ENCODE peak calls at places on chromosomes 11 and 22, in five cellular contexts. I, G, X, M and T are unnamed samples. For H3K4me1, the result is how much of the 10 kb centered on the place peaks cover.

GRCh38 chr11:1776944-1777715 is 13.4 kb upstream of the CTSD start:
- DNase-seq in I (no peak), G (no peak), X (no peak), M (no peak), T (no peak)

GRCh38 chr11:28629235-28629634 is 521.0 kb downstream of the METTL15 start:
- DNase-seq in I (no peak), G (no peak), X (no peak), M (no peak), T (no peak)

GRCh38 chr11:19073454-19074415 is 13.2 kb upstream of the MRGPRX2 start:
- DNase-seq in I (no peak), G (no peak), X (no peak), M (no peak), T (peak)

GRCh38 chr11:33033493-33033892 is 5.9 kb upstream of the TCP11L1 start:
- DNase-seq in I (no peak), G (no peak), X (no peak), M (no peak), T (no peak)

GRCh38 chr11:69443968-69444364 is 37.5 kb upstream of the LINC01488 start:
- DNase-seq in I (no peak), G (no peak), X (no peak), M (no peak), T (no peak)

GRCh38 chr11:6703247-6704063 is 20.3 kb upstream of the MRPL17 start:
- DNase-seq in I (peak), G (no peak), X (peak), M (no peak), T (peak)

GRCh38 chr11:131449391-131450019 is 79.1 kb downstream of the NTM start:
- DNase-seq in I (no peak), G (no peak), X (no peak), M (no peak), T (no peak)

GRCh38 chr11:134139873-134140331 is 71.0 kb downstream of the JAM3 start:
- DNase-seq in I (peak), G (peak), X (peak), M (peak), T (peak)

GRCh38 chr11:64361659-64362058 is 2.7 kb downstream of the RPS6KA4 start:
- DNase-seq in I (no peak), G (no peak), X (no peak), M (no peak), T (no peak)

GRCh38 chr11:73463359-73463758 is 87.2 kb downstream of the RELT start:
- DNase-seq in I (peak), G (no peak), X (no peak), M (no peak), T (no peak)

GRCh38 chr22:21736084-21736642 is 569 bp upstream of the YPEL1 start:
- DNase-seq in I (no peak), G (no peak), X (no peak), M (no peak), T (no peak)

GRCh38 chr11:126307706-126308105 is 3.8 kb downstream of the DCPS start:
- DNase-seq in I (peak), G (peak), X (peak), M (no peak), T (peak)

DNA sequence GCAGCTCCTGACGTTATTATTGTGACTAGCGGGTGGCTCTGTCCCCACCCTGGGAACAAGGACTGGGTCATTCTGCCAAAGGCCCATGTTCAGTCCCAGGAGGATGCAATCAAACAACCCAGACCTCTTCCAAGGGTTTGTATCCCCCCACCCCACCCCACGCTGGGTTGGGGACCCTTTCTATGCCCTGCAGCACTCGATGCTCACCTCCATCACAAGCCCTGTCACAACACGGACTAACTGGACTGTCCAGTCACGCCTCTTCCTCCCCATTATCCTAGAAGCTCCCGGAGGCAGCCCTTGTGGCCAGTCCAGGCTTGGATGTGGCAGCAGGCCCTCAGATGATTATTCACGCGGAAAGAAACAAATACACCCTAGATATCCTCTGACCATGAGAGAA is 3.7 kb downstream of the SHANK2 start:
- DNase-seq in I (no peak), G (no peak), X (no peak), M (no peak), T (no peak)
- H3K4me1 ChIP-seq in I (under half), G (under half), X (half or more), M (under half), T (half or more)

GRCh38 chr11:93526691-93527583 is 16.3 kb downstream of the SMCO4 start:
- DNase-seq in I (no peak), G (no peak), X (peak), M (no peak), T (no peak)

GRCh38 chr11:93526058-93526633 is 17.0 kb downstream of the SMCO4 start:
- DNase-seq in I (no peak), G (no peak), X (no peak), M (no peak), T (no peak)

GRCh38 chr11:93524868-93525267 is 18.3 kb downstream of the SMCO4 start:
- DNase-seq in I (no peak), G (no peak), X (no peak), M (no peak), T (no peak)

GRCh38 chr11:93524173-93524536 is 19.0 kb downstream of the SMCO4 start:
- DNase-seq in I (no peak), G (no peak), X (no peak), M (no peak), T (no peak)

GRCh38 chr11:93525601-93526000 is 17.6 kb downstream of the SMCO4 start:
- DNase-seq in I (no peak), G (no peak), X (no peak), M (no peak), T (no peak)
- TF ChIP-seq JUNB in I (no peak), G (no peak), X (no peak), M (peak), T (no peak)

GRCh38 chr11:57644748-57645715 is 4.7 kb downstream of the YPEL4 start:
- DNase-seq in I (peak), G (peak), X (peak), M (no peak), T (peak)
- H3K4me1 ChIP-seq in I (under half), G (under half), X (under half), M (under half), T (half or more)

GRCh38 chr11:105573091-105573490 is 36.8 kb upstream of the GRIA4 start:
- DNase-seq in I (no peak), G (no peak), X (no peak), M (no peak), T (no peak)

GRCh38 chr11:105582497-105582896 is 27.4 kb upstream of the GRIA4 start:
- DNase-seq in I (no peak), G (no peak), X (no peak), M (no peak), T (no peak)

GRCh38 chr11:105579111-105579510 is 30.8 kb upstream of the GRIA4 start:
- DNase-seq in I (no peak), G (no peak), X (no peak), M (no peak), T (no peak)

DNA sequence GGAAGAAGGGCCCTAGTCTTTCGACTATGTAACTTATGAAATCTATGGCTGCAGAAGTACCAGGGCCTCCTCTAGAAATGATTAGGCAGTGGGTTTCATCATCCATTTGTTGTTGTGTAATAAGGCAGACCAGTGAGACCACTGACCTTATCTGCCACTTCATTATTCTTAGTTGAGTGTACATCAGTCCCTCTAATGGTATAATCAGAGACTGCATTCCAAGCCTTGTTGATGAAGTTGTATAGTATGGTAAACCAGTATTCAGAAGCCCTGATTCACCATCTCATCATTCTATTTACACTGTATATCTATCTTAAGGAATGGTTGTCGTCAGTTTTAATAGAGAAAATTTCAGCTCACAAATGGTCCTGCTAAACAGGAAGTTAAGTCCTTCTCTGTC is 32.2 kb upstream of the GRIA4 start:
- DNase-seq in I (no peak), G (no peak), X (no peak), M (no peak), T (no peak)
- TF ChIP-seq JUNB in I (no peak), G (no peak), X (no peak), M (no peak), T (no peak)

GRCh38 chr11:86249307-86250098 is 5.0 kb downstream of the EED start:
- DNase-seq in I (no peak), G (no peak), X (no peak), M (no peak), T (no peak)
- H3K4me1 ChIP-seq in I (under half), G (under half), X (under half), M (under half), T (under half)

GRCh38 chr11:16612801-16613400 is 125.5 kb upstream of the C11orf58 start:
- DNase-seq in I (no peak), G (no peak), X (no peak), M (no peak), T (peak)
- TF ChIP-seq JUNB in I (no peak), G (no peak), X (no peak), M (no peak), T (no peak)

GRCh38 chr22:50297510-50298265 is 9.8 kb downstream of the PLXNB2 start:
- DNase-seq in I (no peak), G (no peak), X (no peak), M (no peak), T (no peak)

GRCh38 chr22:50294319-50294656 is 13.2 kb downstream of the PLXNB2 start:
- DNase-seq in I (no peak), G (no peak), X (no peak), M (no peak), T (no peak)

GRCh38 chr22:50298937-50299656 is 8.3 kb downstream of the PLXNB2 start:
- DNase-seq in I (no peak), G (peak), X (no peak), M (no peak), T (peak)

GRCh38 chr22:50298266-50298637 is 9.2 kb downstream of the PLXNB2 start:
- DNase-seq in I (no peak), G (no peak), X (no peak), M (no peak), T (no peak)

DNA sequence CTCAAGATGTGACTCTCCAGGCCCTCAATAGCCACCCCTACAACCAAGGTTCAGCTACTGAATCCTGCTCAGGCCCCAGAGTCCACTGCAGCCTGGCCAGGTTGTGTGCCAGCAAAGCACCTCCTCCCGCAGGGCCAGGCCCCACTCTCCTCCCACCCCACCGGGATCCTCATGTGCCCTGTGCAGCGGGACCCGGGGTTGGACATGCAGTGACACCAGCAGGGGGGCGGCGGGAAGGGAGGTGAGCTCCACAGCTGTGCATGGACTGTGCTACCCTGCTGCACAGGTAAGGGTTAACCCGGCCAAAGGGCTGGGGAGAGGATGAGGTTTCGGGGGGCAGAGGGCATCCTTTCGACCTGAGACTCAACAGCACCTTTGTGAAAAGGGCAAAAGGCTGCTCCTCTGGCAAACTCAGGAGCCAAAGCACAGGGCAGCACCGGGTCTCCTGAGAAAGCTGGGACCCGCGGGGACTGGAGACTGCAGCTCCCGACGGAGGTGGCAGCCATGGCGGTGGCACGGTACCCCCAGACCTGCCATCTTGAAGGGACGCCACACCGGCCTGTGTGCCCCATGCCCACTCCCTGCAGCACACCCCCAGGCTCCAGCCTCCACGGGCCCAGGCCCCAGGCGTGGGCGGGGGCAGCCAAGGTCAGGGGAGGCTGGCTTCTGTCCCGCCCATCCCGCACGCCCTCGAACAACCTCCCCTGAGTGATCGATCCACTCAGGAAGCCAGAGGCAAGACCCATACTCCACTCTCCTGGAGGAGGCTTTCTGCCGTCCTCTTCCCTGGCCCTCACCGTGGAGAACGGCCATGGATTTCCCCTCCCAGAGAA is 10.6 kb downstream of the PLXNB2 start:
- DNase-seq in I (no peak), G (peak), X (peak), M (no peak), T (no peak)
- H3K4me1 ChIP-seq in I (half or more), G (under half), X (half or more), M (under half), T (under half)

GRCh38 chr11:78840623-78841022 is 266.0 kb upstream of the NARS2 start:
- DNase-seq in I (no peak), G (no peak), X (no peak), M (no peak), T (no peak)

GRCh38 chr11:78840190-78840589 is 265.5 kb upstream of the NARS2 start:
- DNase-seq in I (no peak), G (no peak), X (no peak), M (no peak), T (no peak)

GRCh38 chr11:78841451-78842060 is 266.9 kb upstream of the NARS2 start:
- DNase-seq in I (no peak), G (no peak), X (no peak), M (no peak), T (peak)

GRCh38 chr11:78835646-78836045 is 261.0 kb upstream of the NARS2 start:
- DNase-seq in I (no peak), G (no peak), X (no peak), M (no peak), T (no peak)

GRCh38 chr11:78838417-78838816 is 263.8 kb upstream of the NARS2 start:
- DNase-seq in I (no peak), G (no peak), X (no peak), M (no peak), T (peak)
- TF ChIP-seq JUNB in I (no peak), G (no peak), X (no peak), M (no peak), T (no peak)